ENCODE peak calls at places on chromosomes 11 and 22, in four cellular contexts. T is A549, P is HepG2, O is K562. V is an unnamed sample.

GRCh38 chr11:38460429-38460828 is 1862.4 kb upstream of the RAG2 start:
- DNase-seq in T (no peak), O (no peak), P (no peak), V (no peak)

GRCh38 chr22:19195796-19196731 is 17.5 kb upstream of the SLC25A1 start:
- DNase-seq in O (peak; percentile 73), T (no peak), P (no peak), V (no peak)

GRCh38 chr11:45285289-45285828 is 782 bp downstream of the SYT13 start:
- DNase-seq in O (no peak), P (no peak), T (no peak), V (no peak)

GRCh38 chr11:122344281-122344680 is 228.3 kb upstream of the BLID start:
- DNase-seq in P (no peak), O (no peak), T (no peak), V (no peak)

GRCh38 chr11:67632175-67632981 is 2.6 kb upstream of the NUDT8 start:
- DNase-seq in O (no peak), T (no peak), P (peak; percentile 71), V (no peak)

GRCh38 chr22:36641902-36642640 is 61.5 kb downstream of the CACNG2 start:
- DNase-seq in P (no peak), O (no peak), T (peak; percentile 20), V (no peak)

GRCh38 chr11:18393581-18394299 is 623 bp upstream of the LDHA start:
- DNase-seq in O (peak; percentile 30), P (no peak), T (no peak), V (no peak)

GRCh38 chr11:72665911-72666472 is 8.2 kb downstream of the PDE2A start:
- DNase-seq in P (no peak), O (no peak), T (no peak), V (no peak)

GRCh38 chr11:117230286-117230961 is 1.4 kb downstream of the PCSK7 start:
- DNase-seq in T (no peak), O (no peak), P (no peak), V (no peak)

GRCh38 chr11:87194985-87195820 is 157.5 kb downstream of the TMEM135 start:
- DNase-seq in P (no peak), O (no peak), T (no peak), V (no peak)

GRCh38 chr22:19878461-19879247 is 24.0 kb upstream of the GNB1L start:
- DNase-seq in P (no peak), T (no peak), O (no peak), V (peak; percentile 40)

GRCh38 chr22:39216143-39216490 is 28.7 kb downstream of the PDGFB start:
- DNase-seq in T (no peak), O (no peak), P (no peak), V (no peak)

GRCh38 chr22:43197271-43197941 is 10.5 kb upstream of the TTLL12 start:
- DNase-seq in P (no peak), O (no peak), T (no peak), V (no peak)

GRCh38 chr11:57567210-57567511 is 311 bp downstream of the UBE2L6 start:
- DNase-seq in O (no peak), T (no peak), P (no peak), V (no peak)

DNA sequence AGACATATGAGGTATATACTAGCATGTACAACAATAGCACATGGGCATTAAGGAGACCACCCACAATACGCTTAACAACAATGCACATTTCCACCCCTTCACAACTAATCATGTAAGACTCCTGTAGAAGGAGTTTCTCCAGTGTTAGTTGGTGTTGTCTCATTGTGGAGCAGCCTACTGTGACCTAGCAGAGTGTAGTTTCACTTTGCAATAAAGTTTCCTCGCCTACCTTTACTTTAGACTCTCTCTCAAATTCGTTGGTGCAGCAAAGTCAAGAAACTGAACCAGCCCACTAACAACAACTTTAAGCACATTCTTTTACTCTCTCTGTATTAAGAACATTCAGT is 863.6 kb downstream of the FAM181B start:
- DNase-seq in O (no peak), P (no peak), T (no peak), V (no peak)
- TF ChIP-seq RNF2 in O (no peak), P (no peak), T (no peak), V (no peak)

GRCh38 chr11:69286358-69287327 is 7.3 kb upstream of the MYEOV start:
- DNase-seq in P (no peak), O (no peak), T (no peak), V (no peak)

GRCh38 chr11:69285766-69286165 is 8.2 kb upstream of the MYEOV start:
- DNase-seq in O (no peak), P (no peak), T (no peak), V (no peak)

GRCh38 chr11:69288883-69289242 is 5.1 kb upstream of the MYEOV start:
- DNase-seq in P (no peak), O (no peak), T (no peak), V (no peak)

GRCh38 chr11:69290791-69291190 is 3.2 kb upstream of the MYEOV start:
- DNase-seq in O (no peak), P (no peak), T (no peak), V (no peak)

GRCh38 chr11:69287968-69288882 is 5.7 kb upstream of the MYEOV start:
- DNase-seq in T (no peak), P (peak; percentile 62), O (peak; percentile 46), V (no peak)
- TF ChIP-seq RNF2 in T (no peak), P (no peak), O (no peak), V (no peak)

GRCh38 chr11:66368484-66368883 is 3.1 kb downstream of the SLC29A2 start:
- DNase-seq in P (no peak), T (no peak), O (no peak), V (no peak)

GRCh38 chr11:66371627-66372415 is at the start of gene SLC29A2:
- DNase-seq in P (no peak), T (peak; percentile 68), O (peak; percentile 96), V (peak; percentile 94)

GRCh38 chr11:66367561-66368312 is 3.8 kb downstream of the SLC29A2 start:
- DNase-seq in P (no peak), T (no peak), O (no peak), V (no peak)

GRCh38 chr11:66366844-66367477 is 4.6 kb downstream of the SLC29A2 start:
- DNase-seq in P (no peak), T (no peak), O (peak; percentile 3), V (no peak)

GRCh38 chr11:66369073-66369894 is 2.3 kb downstream of the SLC29A2 start:
- DNase-seq in O (no peak), P (no peak), T (no peak), V (no peak)
- TF ChIP-seq RNF2 in O (no peak), P (no peak), T (no peak), V (no peak)

GRCh38 chr11:68947151-68947550 is 33.6 kb downstream of the MRGPRD start:
- DNase-seq in T (no peak), O (no peak), P (no peak), V (no peak)

GRCh38 chr11:68948948-68949347 is 31.8 kb downstream of the MRGPRD start:
- DNase-seq in O (no peak), T (no peak), P (no peak), V (no peak)

GRCh38 chr11:68948496-68948895 is 32.3 kb downstream of the MRGPRD start:
- DNase-seq in T (no peak), O (no peak), P (no peak), V (no peak)

GRCh38 chr11:68950776-68951175 is 30.0 kb downstream of the MRGPRD start:
- DNase-seq in P (no peak), O (no peak), T (no peak), V (no peak)

DNA sequence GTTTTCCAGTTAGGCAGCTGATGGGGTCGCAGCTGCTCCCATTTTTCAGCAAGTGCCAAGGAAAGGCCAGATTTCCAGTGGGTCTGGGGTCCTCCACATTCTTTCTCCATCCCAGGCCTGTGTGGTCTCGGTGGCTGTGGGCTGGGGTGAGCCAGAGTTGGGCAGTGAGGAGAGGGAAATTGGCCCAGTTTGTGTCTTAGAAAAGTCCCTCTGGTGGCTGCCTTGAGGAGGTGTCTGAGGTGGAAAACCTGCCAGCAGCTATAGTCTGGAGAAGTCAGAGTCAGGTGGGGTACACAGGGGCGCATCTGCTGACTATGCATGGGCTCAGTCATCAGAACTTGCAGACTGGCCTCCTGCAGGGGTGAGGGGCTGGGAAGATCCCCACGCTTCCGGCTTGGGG is 30.5 kb downstream of the MRGPRD start:
- DNase-seq in O (peak; percentile 61), P (no peak), T (peak; percentile 47), V (no peak)
- TF ChIP-seq RNF2 in O (no peak), P (no peak), T (no peak), V (no peak)

GRCh38 chr22:22925795-22926358 is 38.3 kb downstream of the IGLL5 start:
- DNase-seq in P (no peak), T (no peak), O (peak; percentile 56), V (no peak)

GRCh38 chr22:22927196-22927887 is 39.7 kb downstream of the IGLL5 start:
- DNase-seq in P (no peak), O (peak; percentile 52), T (no peak), V (no peak)

GRCh38 chr22:22927888-22928665 is 40.5 kb downstream of the IGLL5 start:
- DNase-seq in T (no peak), O (peak; percentile 64), P (no peak), V (no peak)

GRCh38 chr22:22925146-22925794 is 37.7 kb downstream of the IGLL5 start:
- DNase-seq in P (no peak), T (no peak), O (peak; percentile 61), V (no peak)

DNA sequence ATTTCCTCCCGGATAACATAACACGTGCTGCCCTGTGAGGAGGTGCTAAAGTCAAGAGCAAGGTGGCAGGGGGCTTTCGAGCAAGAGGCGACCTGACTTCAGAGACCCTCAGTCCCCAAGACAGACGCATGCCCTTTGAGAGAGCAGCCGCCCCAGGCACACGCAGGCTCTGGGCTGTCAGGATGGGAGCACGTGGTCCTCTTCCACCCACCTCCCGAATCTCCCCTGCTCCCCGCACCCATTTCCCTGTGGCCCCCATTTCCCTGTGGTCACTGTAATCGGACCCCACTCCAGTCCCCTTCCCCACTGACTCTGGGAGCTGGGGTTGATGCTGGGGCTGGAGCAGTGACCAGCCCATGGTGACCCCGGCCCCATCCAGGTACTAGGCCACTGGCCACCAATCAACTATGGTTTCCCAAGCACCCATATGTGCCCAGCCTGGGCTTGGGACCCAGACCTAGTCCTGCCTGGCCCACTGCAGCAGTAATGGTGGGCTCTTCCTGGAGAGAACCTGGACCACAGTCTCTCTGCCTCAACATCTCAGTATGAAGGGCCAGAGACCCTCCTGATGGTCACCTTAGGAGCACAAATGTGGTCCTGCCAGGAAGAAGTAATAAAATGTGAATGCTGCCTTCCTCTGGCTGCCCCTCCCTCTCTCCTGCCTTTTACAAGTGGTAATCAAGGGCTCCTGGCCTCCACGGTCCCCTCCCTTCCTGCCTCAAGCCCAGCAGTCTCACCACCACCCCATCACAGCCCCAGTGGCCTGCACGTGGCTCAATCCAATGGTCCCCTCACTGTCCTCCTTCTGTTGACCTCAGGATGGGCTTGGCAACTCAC is 39.0 kb downstream of the IGLL5 start:
- DNase-seq in P (no peak), T (no peak), O (peak; percentile 67), V (no peak)
- TF ChIP-seq RNF2 in P (no peak), T (no peak), O (no peak), V (no peak)